ENCODE peak calls at places on chromosome 19, in six cellular contexts. One of them, this sample, is unnamed.

GRCh38 chr19:46357846-46358583 is 11.1 kb downstream of the PPP5C start:
- DNase-seq in lung: no peak
- DNase-seq in aorta: peak; percentile 11
- DNase-seq in tibial artery: no peak
- DNase-seq in fibroblast of lung: no peak
- DNase-seq in neural progenitor cell: no peak
- DNase-seq in this sample: no peak

GRCh38 chr19:51366999-51367564 is 894 bp upstream of the ETFB start:
- DNase-seq in lung: peak; percentile 49
- DNase-seq in aorta: no peak
- DNase-seq in tibial artery: no peak
- DNase-seq in fibroblast of lung: no peak
- DNase-seq in neural progenitor cell: no peak
- DNase-seq in this sample: no peak

GRCh38 chr19:19544257-19545127 is 6.4 kb downstream of the CILP2 start:
- DNase-seq in lung: no peak
- DNase-seq in aorta: no peak
- DNase-seq in tibial artery: no peak
- DNase-seq in fibroblast of lung: no peak
- DNase-seq in neural progenitor cell: no peak
- DNase-seq in this sample: no peak

GRCh38 chr19:35869327-35870123 is 1.2 kb downstream of the APLP1 start:
- DNase-seq in lung: peak; percentile 60
- DNase-seq in aorta: peak; percentile 88
- DNase-seq in tibial artery: no peak
- DNase-seq in fibroblast of lung: peak; percentile 42
- DNase-seq in neural progenitor cell: peak; percentile 99
- DNase-seq in this sample: no peak

GRCh38 chr19:29561601-29562000 is 35.8 kb downstream of the VSTM2B start:
- DNase-seq in lung: no peak
- DNase-seq in aorta: no peak
- DNase-seq in tibial artery: peak; percentile 32
- DNase-seq in fibroblast of lung: no peak
- DNase-seq in neural progenitor cell: no peak
- DNase-seq in this sample: no peak

GRCh38 chr19:46481187-46481586 is 9.8 kb upstream of the PNMA8A start:
- DNase-seq in lung: no peak
- DNase-seq in aorta: no peak
- DNase-seq in tibial artery: no peak
- DNase-seq in fibroblast of lung: peak; percentile 51
- DNase-seq in neural progenitor cell: no peak
- DNase-seq in this sample: no peak

GRCh38 chr19:13747098-13747453 is 17.2 kb upstream of the MRI1 start:
- DNase-seq in lung: no peak
- DNase-seq in aorta: no peak
- DNase-seq in tibial artery: no peak
- DNase-seq in fibroblast of lung: no peak
- DNase-seq in neural progenitor cell: no peak
- DNase-seq in this sample: no peak

GRCh38 chr19:48990400-48990799 is 2.7 kb downstream of the GYS1 start:
- DNase-seq in lung: no peak
- DNase-seq in aorta: no peak
- DNase-seq in tibial artery: no peak
- DNase-seq in fibroblast of lung: no peak
- DNase-seq in neural progenitor cell: no peak
- DNase-seq in this sample: no peak

GRCh38 chr19:52640916-52641315 is 2.8 kb upstream of the ZNF83 start:
- DNase-seq in lung: no peak
- DNase-seq in aorta: no peak
- DNase-seq in tibial artery: no peak
- DNase-seq in fibroblast of lung: no peak
- DNase-seq in neural progenitor cell: peak; percentile 31
- DNase-seq in this sample: no peak

GRCh38 chr19:9786342-9786741 is 17.8 kb upstream of the ZNF846 start:
- DNase-seq in lung: peak; percentile 38
- DNase-seq in aorta: no peak
- DNase-seq in tibial artery: no peak
- DNase-seq in fibroblast of lung: no peak
- DNase-seq in neural progenitor cell: no peak
- DNase-seq in this sample: no peak

GRCh38 chr19:48751835-48752510 is 468 bp downstream of the FUT1 start:
- DNase-seq in lung: no peak
- DNase-seq in aorta: no peak
- DNase-seq in tibial artery: no peak
- DNase-seq in fibroblast of lung: no peak
- DNase-seq in neural progenitor cell: peak; percentile 46
- DNase-seq in this sample: no peak

GRCh38 chr19:6204866-6205723 is 69.6 kb downstream of the ACSBG2 start:
- DNase-seq in lung: no peak
- DNase-seq in aorta: peak; percentile 70
- DNase-seq in tibial artery: peak; percentile 60
- DNase-seq in fibroblast of lung: no peak
- DNase-seq in neural progenitor cell: no peak
- DNase-seq in this sample: no peak

GRCh38 chr19:51948979-51949378 is 21.7 kb downstream of the ZNF613 start:
- DNase-seq in lung: no peak
- DNase-seq in aorta: peak; percentile 80
- DNase-seq in tibial artery: no peak
- DNase-seq in fibroblast of lung: peak; percentile 75
- DNase-seq in neural progenitor cell: no peak
- DNase-seq in this sample: no peak

GRCh38 chr19:13788991-13789390 is 6.3 kb upstream of the ZSWIM4 start:
- DNase-seq in lung: no peak
- DNase-seq in aorta: no peak
- DNase-seq in tibial artery: peak; percentile 77
- DNase-seq in fibroblast of lung: peak; percentile 63
- DNase-seq in neural progenitor cell: no peak
- DNase-seq in this sample: no peak

GRCh38 chr19:50178859-50179537 is 15.9 kb upstream of the IZUMO2 start:
- DNase-seq in lung: no peak
- DNase-seq in aorta: no peak
- DNase-seq in tibial artery: no peak
- DNase-seq in fibroblast of lung: no peak
- DNase-seq in neural progenitor cell: no peak
- DNase-seq in this sample: no peak

GRCh38 chr19:29941828-29942403 is at the start of gene URI1:
- DNase-seq in lung: peak; percentile 91
- DNase-seq in aorta: peak; percentile 98
- DNase-seq in tibial artery: peak; percentile 95
- DNase-seq in fibroblast of lung: peak; percentile 80
- DNase-seq in neural progenitor cell: peak; percentile 94
- DNase-seq in this sample: peak; percentile 39

GRCh38 chr19:15330801-15331418 is 1.4 kb downstream of the BRD4 start:
- DNase-seq in lung: no peak
- DNase-seq in aorta: peak; percentile 64
- DNase-seq in tibial artery: no peak
- DNase-seq in fibroblast of lung: peak; percentile 52
- DNase-seq in neural progenitor cell: peak; percentile 56
- DNase-seq in this sample: peak; percentile 64

GRCh38 chr19:37251308-37252229 is 33.6 kb downstream of the ZNF383 start:
- DNase-seq in lung: peak; percentile 67
- DNase-seq in aorta: peak; percentile 84
- DNase-seq in tibial artery: peak; percentile 89
- DNase-seq in fibroblast of lung: peak; percentile 99
- DNase-seq in neural progenitor cell: no peak
- DNase-seq in this sample: peak; percentile 83

DNA sequence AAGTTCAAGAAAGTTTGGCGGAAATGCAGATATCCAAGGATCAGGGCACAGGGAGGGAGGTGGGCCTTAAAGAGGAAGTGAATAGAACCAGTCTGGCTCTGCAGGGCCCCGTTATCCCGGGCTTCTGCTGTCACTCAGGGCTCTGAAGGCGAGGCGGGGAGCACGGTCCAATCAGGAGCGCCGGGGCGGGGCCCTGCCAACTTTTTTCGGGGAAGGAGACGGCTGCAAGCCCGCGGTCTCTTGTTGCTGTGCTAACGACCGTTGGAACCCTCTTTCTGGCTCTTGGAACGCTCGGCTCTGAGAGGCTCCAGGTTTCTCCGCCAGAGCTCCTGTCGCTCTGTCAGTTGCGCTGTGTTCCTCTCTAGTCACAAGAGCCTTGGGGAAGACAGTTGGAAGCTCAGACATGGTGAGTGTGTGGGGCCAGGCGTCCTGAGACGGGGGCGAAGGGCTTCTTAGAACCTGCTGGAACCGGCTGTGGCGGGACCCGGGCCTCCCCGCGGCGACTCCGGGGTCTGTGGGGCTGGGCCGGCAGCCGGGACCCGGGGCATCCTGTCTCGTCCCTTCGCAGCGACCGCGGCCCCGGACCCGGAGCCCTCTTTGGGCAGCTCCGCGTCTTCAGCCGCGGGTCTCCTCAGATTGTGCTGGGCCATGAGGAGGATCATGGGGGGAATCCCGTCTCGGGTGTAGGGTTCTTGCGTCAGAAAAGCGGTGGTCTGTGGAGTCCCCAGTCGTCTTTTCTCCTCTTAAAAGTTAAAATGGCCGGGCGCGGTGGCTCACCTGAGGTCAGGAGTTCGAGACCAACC is 27.7 kb downstream of the ZNF844 start:
- DNase-seq in lung: peak; percentile 89
- DNase-seq in aorta: peak; percentile 96
- DNase-seq in tibial artery: peak; percentile 93
- DNase-seq in fibroblast of lung: peak; percentile 88
- DNase-seq in neural progenitor cell: peak; percentile 94
- DNase-seq in this sample: peak; percentile 64
- H3K4me3 ChIP-seq in lung: peak overlapping the region; percentile 52
- H3K4me3 ChIP-seq in aorta: peak overlapping the region; percentile 44
- H3K4me3 ChIP-seq in tibial artery: peak overlapping the region; percentile 58
- H3K4me3 ChIP-seq in fibroblast of lung: peak overlapping the region; percentile 84
- H3K4me3 ChIP-seq in neural progenitor cell: peak overlapping the region; percentile 61
- H3K4me3 ChIP-seq in this sample: peak overlapping the region; percentile 81

DNA sequence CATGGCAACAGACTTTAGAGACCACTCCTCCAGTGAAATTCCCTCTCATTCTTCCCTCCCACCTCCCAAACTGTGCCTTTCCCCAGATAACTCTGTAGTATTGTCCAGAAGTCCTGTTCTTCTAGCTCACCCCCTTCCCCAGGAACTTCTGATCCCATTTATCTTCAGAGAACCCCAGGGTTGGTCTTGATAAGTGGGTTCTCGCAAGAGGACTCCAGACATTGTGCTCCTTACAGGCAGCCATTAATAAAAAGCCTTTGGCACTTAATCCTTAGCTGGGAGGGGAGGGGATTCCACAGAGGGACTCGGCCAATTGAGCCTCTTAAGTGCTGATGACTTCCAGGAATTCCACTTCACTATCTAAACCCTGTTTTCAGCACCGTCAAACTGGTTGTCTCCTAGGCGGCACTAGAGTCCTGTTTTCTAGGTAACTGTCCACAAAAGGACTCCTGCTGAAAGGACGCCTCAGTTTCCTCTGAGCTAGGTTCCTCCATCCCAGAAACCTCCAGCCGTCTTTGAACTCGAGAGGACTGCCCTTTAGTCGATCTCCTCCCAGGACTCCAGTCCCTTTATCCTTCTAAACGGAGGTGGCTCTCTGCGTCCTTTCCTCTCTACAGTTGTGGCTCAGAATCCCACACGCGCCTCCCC is 2.0 kb downstream of the LTBP4 start:
- DNase-seq in lung: no peak
- DNase-seq in aorta: no peak
- DNase-seq in tibial artery: no peak
- DNase-seq in fibroblast of lung: no peak
- DNase-seq in neural progenitor cell: peak; percentile 85
- DNase-seq in this sample: no peak
- H3K27ac ChIP-seq in lung: peak overlapping the region; percentile 87
- H3K27ac ChIP-seq in aorta: peak overlapping the region; percentile 5
- H3K27ac ChIP-seq in tibial artery: peak overlapping the region; percentile 90
- H3K27ac ChIP-seq in fibroblast of lung: peak overlapping the region; percentile 84
- H3K27ac ChIP-seq in neural progenitor cell: peak overlapping the region; percentile 81
- H3K27ac ChIP-seq in this sample: peak overlapping the region; percentile 93

GRCh38 chr19:58145849-58146248 is 4.7 kb downstream of the ZNF329 start:
- DNase-seq in lung: no peak
- DNase-seq in aorta: no peak
- DNase-seq in tibial artery: no peak
- DNase-seq in fibroblast of lung: no peak
- DNase-seq in neural progenitor cell: no peak
- DNase-seq in this sample: no peak
- H3K9me3 ChIP-seq in lung: peaks cover 24% of the 10 kb centered on the region
- H3K9me3 ChIP-seq in aorta: peaks cover 13% of the 10 kb centered on the region
- H3K9me3 ChIP-seq in tibial artery: peaks cover 51% of the 10 kb centered on the region
- H3K9me3 ChIP-seq in fibroblast of lung: no peaks in the 10 kb centered on the region
- H3K9me3 ChIP-seq in neural progenitor cell: peaks cover 29% of the 10 kb centered on the region
- H3K9me3 ChIP-seq in this sample: peaks cover 61% of the 10 kb centered on the region

GRCh38 chr19:1455002-1455335 is 5.0 kb downstream of the APC2 start:
- DNase-seq in lung: no peak
- DNase-seq in aorta: no peak
- DNase-seq in tibial artery: no peak
- DNase-seq in fibroblast of lung: no peak
- DNase-seq in neural progenitor cell: no peak
- DNase-seq in this sample: no peak

GRCh38 chr19:1455336-1456120 is 5.6 kb downstream of the APC2 start:
- DNase-seq in lung: peak; percentile 50
- DNase-seq in aorta: no peak
- DNase-seq in tibial artery: no peak
- DNase-seq in fibroblast of lung: peak; percentile 55
- DNase-seq in neural progenitor cell: peak; percentile 70
- DNase-seq in this sample: no peak

GRCh38 chr19:1451916-1452801 is 2.2 kb downstream of the APC2 start:
- DNase-seq in lung: no peak
- DNase-seq in aorta: no peak
- DNase-seq in tibial artery: no peak
- DNase-seq in fibroblast of lung: no peak
- DNase-seq in neural progenitor cell: peak; percentile 91
- DNase-seq in this sample: no peak

GRCh38 chr19:1452802-1453524 is 3.0 kb downstream of the APC2 start:
- DNase-seq in lung: no peak
- DNase-seq in aorta: no peak
- DNase-seq in tibial artery: no peak
- DNase-seq in fibroblast of lung: no peak
- DNase-seq in neural progenitor cell: no peak
- DNase-seq in this sample: no peak

GRCh38 chr19:1453525-1454371 is 3.8 kb downstream of the APC2 start:
- DNase-seq in lung: no peak
- DNase-seq in aorta: no peak
- DNase-seq in tibial artery: no peak
- DNase-seq in fibroblast of lung: no peak
- DNase-seq in neural progenitor cell: peak; percentile 53
- DNase-seq in this sample: no peak
- H3K4me3 ChIP-seq in lung: no peak overlapping the region
- H3K4me3 ChIP-seq in aorta: no peak overlapping the region
- H3K4me3 ChIP-seq in tibial artery: no peak overlapping the region
- H3K4me3 ChIP-seq in fibroblast of lung: no peak overlapping the region
- H3K4me3 ChIP-seq in neural progenitor cell: no peak overlapping the region
- H3K4me3 ChIP-seq in this sample: no peak overlapping the region

GRCh38 chr19:4656102-4656501 is 14.0 kb downstream of the MYDGF start:
- DNase-seq in lung: no peak
- DNase-seq in aorta: no peak
- DNase-seq in tibial artery: no peak
- DNase-seq in fibroblast of lung: no peak
- DNase-seq in neural progenitor cell: no peak
- DNase-seq in this sample: no peak
- H3K27ac ChIP-seq in lung: no peak overlapping the region
- H3K27ac ChIP-seq in aorta: no peak overlapping the region
- H3K27ac ChIP-seq in tibial artery: no peak overlapping the region
- H3K27ac ChIP-seq in fibroblast of lung: no peak overlapping the region
- H3K27ac ChIP-seq in neural progenitor cell: no peak overlapping the region
- H3K27ac ChIP-seq in this sample: no peak overlapping the region

GRCh38 chr19:47540748-47541147 is 25.9 kb upstream of the NAPA start:
- DNase-seq in lung: no peak
- DNase-seq in aorta: no peak
- DNase-seq in tibial artery: no peak
- DNase-seq in fibroblast of lung: peak; percentile 73
- DNase-seq in neural progenitor cell: peak; percentile 59
- DNase-seq in this sample: peak; percentile 11
- H3K9me3 ChIP-seq in lung: peaks cover 2% of the 10 kb centered on the region
- H3K9me3 ChIP-seq in aorta: no peaks in the 10 kb centered on the region
- H3K9me3 ChIP-seq in tibial artery: no peaks in the 10 kb centered on the region
- H3K9me3 ChIP-seq in fibroblast of lung: no peaks in the 10 kb centered on the region
- H3K9me3 ChIP-seq in neural progenitor cell: no peaks in the 10 kb centered on the region
- H3K9me3 ChIP-seq in this sample: peaks cover 5% of the 10 kb centered on the region

This sample was measured in AG04450.